ENCODE peak calls at places on chromosomes 4 and X, in eight cellular contexts. One of them, this sample, is unnamed.
A peak's percentile ranks its signal among the peaks of the same experiment; 100 is the strongest.

GRCh38 chr4:2141022-2141761 is 82.1 kb downstream of the NAT8L start:
- DNase-seq in lung: no peak
- DNase-seq in tibial nerve: no peak
- DNase-seq in ovary: no peak
- DNase-seq in MM.1S: peak; percentile 42
- DNase-seq in breast epithelium: no peak
- DNase-seq in mammary epithelial cell: no peak
- DNase-seq in fibroblast of lung: no peak
- DNase-seq in this sample: no peak

GRCh38 chrX:15856580-15856979 is 2.0 kb upstream of the AP1S2 start:
- DNase-seq in breast epithelium: no peak
- DNase-seq in ovary: no peak
- DNase-seq in fibroblast of lung: no peak
- DNase-seq in MM.1S: no peak
- DNase-seq in mammary epithelial cell: no peak
- DNase-seq in lung: no peak
- DNase-seq in tibial nerve: no peak
- DNase-seq in this sample: no peak

GRCh38 chr4:157265281-157265680 is 44.8 kb downstream of the GRIA2 start:
- DNase-seq in mammary epithelial cell: peak; percentile 52
- DNase-seq in breast epithelium: no peak
- DNase-seq in MM.1S: no peak
- DNase-seq in fibroblast of lung: peak; percentile 42
- DNase-seq in ovary: no peak
- DNase-seq in tibial nerve: no peak
- DNase-seq in lung: no peak
- DNase-seq in this sample: no peak

GRCh38 chrX:95889279-95889678 is 795.4 kb upstream of the DIAPH2 start:
- DNase-seq in ovary: no peak
- DNase-seq in fibroblast of lung: no peak
- DNase-seq in MM.1S: no peak
- DNase-seq in breast epithelium: no peak
- DNase-seq in tibial nerve: no peak
- DNase-seq in lung: no peak
- DNase-seq in mammary epithelial cell: no peak
- DNase-seq in this sample: no peak

GRCh38 chr4:177509346-177509745 is 67.1 kb upstream of the AGA start:
- DNase-seq in lung: no peak
- DNase-seq in breast epithelium: no peak
- DNase-seq in MM.1S: no peak
- DNase-seq in fibroblast of lung: no peak
- DNase-seq in ovary: no peak
- DNase-seq in mammary epithelial cell: no peak
- DNase-seq in tibial nerve: no peak
- DNase-seq in this sample: no peak

GRCh38 chrX:19593684-19594083 is 78.4 kb upstream of the MAP3K15 start:
- DNase-seq in ovary: no peak
- DNase-seq in tibial nerve: peak; percentile 44
- DNase-seq in breast epithelium: no peak
- DNase-seq in mammary epithelial cell: no peak
- DNase-seq in fibroblast of lung: peak; percentile 42
- DNase-seq in lung: no peak
- DNase-seq in MM.1S: peak; percentile 42
- DNase-seq in this sample: no peak

GRCh38 chr4:182267048-182267447 is 23.8 kb downstream of the TENM3 start:
- DNase-seq in lung: no peak
- DNase-seq in breast epithelium: no peak
- DNase-seq in ovary: no peak
- DNase-seq in fibroblast of lung: no peak
- DNase-seq in tibial nerve: no peak
- DNase-seq in MM.1S: no peak
- DNase-seq in mammary epithelial cell: no peak
- DNase-seq in this sample: no peak

GRCh38 chr4:178745203-178745602 is 1303.0 kb upstream of the AGA start:
- DNase-seq in tibial nerve: no peak
- DNase-seq in MM.1S: no peak
- DNase-seq in fibroblast of lung: peak; percentile 35
- DNase-seq in ovary: no peak
- DNase-seq in breast epithelium: no peak
- DNase-seq in mammary epithelial cell: no peak
- DNase-seq in lung: no peak
- DNase-seq in this sample: no peak

GRCh38 chr4:110361921-110362320 is 114.0 kb upstream of the ENPEP start:
- DNase-seq in ovary: no peak
- DNase-seq in lung: no peak
- DNase-seq in tibial nerve: no peak
- DNase-seq in fibroblast of lung: peak; percentile 93
- DNase-seq in MM.1S: no peak
- DNase-seq in mammary epithelial cell: peak; percentile 91
- DNase-seq in breast epithelium: no peak
- DNase-seq in this sample: no peak

GRCh38 chrX:140050906-140051305 is 85.6 kb upstream of the CXorf66 start:
- DNase-seq in mammary epithelial cell: no peak
- DNase-seq in breast epithelium: no peak
- DNase-seq in ovary: no peak
- DNase-seq in tibial nerve: no peak
- DNase-seq in MM.1S: peak; percentile 12
- DNase-seq in lung: no peak
- DNase-seq in fibroblast of lung: peak; percentile 4
- DNase-seq in this sample: no peak

GRCh38 chrX:44698328-44698727 is 145.5 kb upstream of the DUSP21 start:
- DNase-seq in ovary: no peak
- DNase-seq in breast epithelium: peak; percentile 57
- DNase-seq in MM.1S: no peak
- DNase-seq in tibial nerve: no peak
- DNase-seq in lung: no peak
- DNase-seq in fibroblast of lung: no peak
- DNase-seq in mammary epithelial cell: no peak
- DNase-seq in this sample: no peak

GRCh38 chr4:1989533-1990347 is 19.0 kb downstream of the NELFA start:
- DNase-seq in ovary: no peak
- DNase-seq in fibroblast of lung: no peak
- DNase-seq in mammary epithelial cell: no peak
- DNase-seq in MM.1S: peak; percentile 2
- DNase-seq in breast epithelium: no peak
- DNase-seq in lung: no peak
- DNase-seq in tibial nerve: no peak
- DNase-seq in this sample: no peak

GRCh38 chr4:99457270-99457669 is 22.1 kb upstream of the ADH7 start:
- DNase-seq in lung: no peak
- DNase-seq in mammary epithelial cell: no peak
- DNase-seq in tibial nerve: no peak
- DNase-seq in breast epithelium: no peak
- DNase-seq in MM.1S: no peak
- DNase-seq in fibroblast of lung: no peak
- DNase-seq in ovary: no peak
- DNase-seq in this sample: no peak

GRCh38 chr4:65367306-65367705 is 303.0 kb downstream of the EPHA5 start:
- DNase-seq in lung: no peak
- DNase-seq in fibroblast of lung: peak; percentile 46
- DNase-seq in ovary: no peak
- DNase-seq in mammary epithelial cell: no peak
- DNase-seq in breast epithelium: no peak
- DNase-seq in tibial nerve: no peak
- DNase-seq in MM.1S: peak; percentile 74
- DNase-seq in this sample: no peak

DNA sequence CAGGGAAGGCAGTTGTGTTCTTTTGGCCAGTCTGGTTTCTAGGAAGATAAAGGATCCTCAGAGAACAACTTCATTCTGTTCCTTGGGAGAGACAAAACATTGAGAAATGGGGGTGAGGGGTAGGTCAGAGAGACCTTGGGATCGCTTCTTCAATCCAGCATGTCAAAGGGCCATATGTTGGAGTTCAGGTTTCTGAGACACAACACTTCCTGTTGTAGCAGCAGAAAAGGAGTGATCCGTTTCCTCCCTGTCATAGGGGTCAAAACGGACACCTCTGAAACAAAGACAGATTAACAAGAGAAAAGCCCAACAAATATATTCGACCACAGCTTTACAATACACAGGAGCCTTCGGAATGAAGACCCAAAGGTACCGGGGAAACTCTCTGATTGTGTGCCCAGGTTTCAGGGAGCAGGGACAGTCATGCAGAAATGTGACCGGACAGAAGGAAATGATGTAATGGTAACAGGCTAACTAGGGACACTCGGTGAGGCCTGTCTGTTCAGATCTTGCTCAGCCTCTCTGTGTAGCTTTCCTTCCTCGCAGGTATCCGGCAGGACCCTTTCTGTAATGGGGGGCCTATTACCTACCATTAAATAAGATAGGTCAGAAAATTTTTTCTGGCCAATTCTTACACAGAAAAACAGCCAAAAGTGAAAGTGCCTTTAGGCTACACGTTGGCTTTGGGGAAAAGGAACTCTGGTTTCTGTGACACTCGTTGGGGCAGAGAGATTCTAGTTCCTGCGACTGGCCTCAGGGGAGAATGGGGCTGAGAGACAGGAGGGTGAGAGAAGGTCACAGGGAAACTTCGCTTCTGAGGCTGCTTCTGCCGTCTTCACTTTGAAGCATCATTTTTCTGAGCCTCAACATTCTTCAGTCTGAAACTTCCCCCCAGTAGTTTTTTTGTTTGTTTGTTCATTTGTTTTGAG is 103.2 kb upstream of the TLR3 start:
- DNase-seq in lung: no peak
- DNase-seq in mammary epithelial cell: no peak
- DNase-seq in tibial nerve: no peak
- DNase-seq in ovary: no peak
- DNase-seq in fibroblast of lung: no peak
- DNase-seq in MM.1S: peak; percentile 14
- DNase-seq in breast epithelium: no peak
- DNase-seq in this sample: no peak
- H3K4me3 ChIP-seq in lung: no peak overlapping the region
- H3K4me3 ChIP-seq in mammary epithelial cell: no peak overlapping the region
- H3K4me3 ChIP-seq in tibial nerve: no peak overlapping the region
- H3K4me3 ChIP-seq in ovary: no peak overlapping the region
- H3K4me3 ChIP-seq in fibroblast of lung: no peak overlapping the region
- H3K4me3 ChIP-seq in MM.1S: no peak overlapping the region
- H3K4me3 ChIP-seq in breast epithelium: no peak overlapping the region
- H3K4me3 ChIP-seq in this sample: no peak overlapping the region

GRCh38 chr4:152780267-152780811 is 585 bp downstream of the ARFIP1 start:
- DNase-seq in fibroblast of lung: peak; percentile 25
- DNase-seq in mammary epithelial cell: no peak
- DNase-seq in tibial nerve: no peak
- DNase-seq in lung: no peak
- DNase-seq in breast epithelium: no peak
- DNase-seq in ovary: no peak
- DNase-seq in MM.1S: no peak
- DNase-seq in this sample: no peak

GRCh38 chr4:152779513-152780266 is at the start of the genes ARFIP1 and TIGD4:
- DNase-seq in tibial nerve: peak; percentile 93
- DNase-seq in ovary: peak; percentile 98
- DNase-seq in fibroblast of lung: peak; percentile 96
- DNase-seq in mammary epithelial cell: peak; percentile 97
- DNase-seq in lung: peak; percentile 98
- DNase-seq in breast epithelium: peak; percentile 97
- DNase-seq in MM.1S: peak; percentile 97
- DNase-seq in this sample: peak; percentile 83

GRCh38 chr4:152785639-152786517 is 6.1 kb downstream of the ARFIP1 start:
- DNase-seq in mammary epithelial cell: no peak
- DNase-seq in MM.1S: no peak
- DNase-seq in fibroblast of lung: no peak
- DNase-seq in tibial nerve: no peak
- DNase-seq in ovary: no peak
- DNase-seq in breast epithelium: no peak
- DNase-seq in lung: no peak
- DNase-seq in this sample: no peak

GRCh38 chr4:152778656-152779512 is 646 bp downstream of the TIGD4 start:
- DNase-seq in ovary: no peak
- DNase-seq in lung: no peak
- DNase-seq in breast epithelium: peak; percentile 49
- DNase-seq in mammary epithelial cell: peak; percentile 30
- DNase-seq in MM.1S: peak; percentile 50
- DNase-seq in tibial nerve: peak; percentile 9
- DNase-seq in fibroblast of lung: no peak
- DNase-seq in this sample: no peak

GRCh38 chr4:152784490-152785195 is 4.9 kb downstream of the ARFIP1 start:
- DNase-seq in breast epithelium: no peak
- DNase-seq in tibial nerve: no peak
- DNase-seq in mammary epithelial cell: peak; percentile 34
- DNase-seq in fibroblast of lung: peak; percentile 13
- DNase-seq in MM.1S: no peak
- DNase-seq in lung: no peak
- DNase-seq in ovary: no peak
- DNase-seq in this sample: peak; percentile 67
- TF ChIP-seq CTCF in breast epithelium: no peak
- TF ChIP-seq CTCF in tibial nerve: no peak
- TF ChIP-seq CTCF in mammary epithelial cell: peak; percentile 18
- TF ChIP-seq CTCF in fibroblast of lung: peak; percentile 35
- TF ChIP-seq CTCF in MM.1S: no peak
- TF ChIP-seq CTCF in lung: no peak
- TF ChIP-seq CTCF in ovary: no peak
- TF ChIP-seq CTCF in this sample: peak; percentile 27

DNA sequence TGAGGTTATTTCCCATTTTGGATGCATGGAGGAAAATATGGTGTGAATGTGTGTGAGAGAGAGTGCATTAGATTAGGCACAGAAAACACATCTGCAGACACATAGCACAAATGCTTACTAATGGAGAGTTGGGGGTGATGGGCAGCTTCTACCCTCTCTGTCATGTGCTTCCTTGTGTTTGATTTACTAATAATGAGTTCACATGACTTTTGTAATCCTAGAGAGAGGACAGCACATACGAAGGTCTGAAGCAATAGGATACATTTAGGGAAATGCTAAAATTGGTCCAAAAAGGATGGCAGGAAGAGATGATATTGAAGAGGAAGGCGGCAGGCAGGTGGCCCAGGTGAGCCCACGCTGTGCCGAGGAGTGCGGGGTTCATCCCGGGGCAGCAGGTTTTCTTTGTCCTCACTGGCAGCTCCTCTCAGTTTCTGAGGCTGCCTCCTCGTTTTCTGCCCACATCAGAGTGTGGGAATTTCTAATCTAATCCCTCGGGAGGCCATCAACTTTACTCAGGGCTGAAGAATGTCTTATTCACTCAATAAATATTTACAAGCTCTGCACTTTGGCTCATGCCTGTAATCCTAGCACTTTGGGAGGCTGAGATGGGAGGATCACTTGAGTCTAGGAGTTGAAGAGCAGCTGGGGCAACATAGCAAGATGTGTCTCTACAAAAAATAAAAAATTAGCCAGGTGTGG is 15.9 kb upstream of the MAP9 start:
- DNase-seq in tibial nerve: no peak
- DNase-seq in breast epithelium: no peak
- DNase-seq in fibroblast of lung: peak; percentile 67
- DNase-seq in mammary epithelial cell: peak; percentile 41
- DNase-seq in ovary: no peak
- DNase-seq in MM.1S: no peak
- DNase-seq in lung: no peak
- DNase-seq in this sample: peak; percentile 38
- H3K4me3 ChIP-seq in tibial nerve: no peak overlapping the region
- H3K4me3 ChIP-seq in breast epithelium: no peak overlapping the region
- H3K4me3 ChIP-seq in fibroblast of lung: no peak overlapping the region
- H3K4me3 ChIP-seq in mammary epithelial cell: no peak overlapping the region
- H3K4me3 ChIP-seq in ovary: no peak overlapping the region
- H3K4me3 ChIP-seq in MM.1S: no peak overlapping the region
- H3K4me3 ChIP-seq in lung: no peak overlapping the region
- H3K4me3 ChIP-seq in this sample: no peak overlapping the region

DNA sequence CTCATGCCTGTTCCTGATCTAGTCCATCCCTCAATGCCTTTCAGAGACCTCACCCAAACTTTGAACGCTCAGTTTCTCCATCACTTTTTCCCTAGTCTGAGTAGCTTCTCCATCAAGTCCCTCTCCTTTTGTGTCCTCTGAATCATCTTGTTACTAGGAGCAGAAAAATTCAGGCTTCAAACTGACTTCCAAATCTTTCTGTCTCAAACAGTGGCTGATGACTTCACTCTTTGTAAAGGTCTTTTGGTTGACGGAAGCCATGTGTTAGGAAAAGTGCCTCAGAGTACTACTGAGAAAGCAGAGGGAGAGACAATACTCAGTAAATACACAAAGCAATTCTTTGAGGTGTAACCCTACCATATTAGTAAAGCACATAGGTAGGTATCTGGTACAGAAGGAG is 65.7 kb upstream of the CAMK2D start:
- DNase-seq in tibial nerve: no peak
- DNase-seq in fibroblast of lung: peak; percentile 80
- DNase-seq in MM.1S: no peak
- DNase-seq in breast epithelium: no peak
- DNase-seq in ovary: no peak
- DNase-seq in mammary epithelial cell: no peak
- DNase-seq in lung: no peak
- DNase-seq in this sample: no peak
- TF ChIP-seq CTCF in tibial nerve: no peak
- TF ChIP-seq CTCF in fibroblast of lung: no peak
- TF ChIP-seq CTCF in MM.1S: no peak
- TF ChIP-seq CTCF in breast epithelium: no peak
- TF ChIP-seq CTCF in ovary: no peak
- TF ChIP-seq CTCF in mammary epithelial cell: no peak
- TF ChIP-seq CTCF in lung: no peak
- TF ChIP-seq CTCF in this sample: no peak

This sample was measured in AG09309.